ENCODE peak calls at places on chromosomes 4 and X, in nine cellular contexts. B is heart right ventricle; G is neuronal stem cell; N is left ventricle myocardium inferior; A is ovary; M is CD4-positive, CD25-positive, alpha-beta regulatory T cell; Z is testis; J is Karpas-422; W is H9. T is an unnamed sample. For H3K27me3, the result is how much of the 10 kb centered on the place peaks cover.

GRCh38 chr4:100306018-100306417 is 115.8 kb upstream of the DDIT4L start:
- DNase-seq in W (no peak), B (no peak), Z (no peak), G (no peak), N (no peak), M (no peak), A (no peak), J (no peak), T (no peak)

GRCh38 chrX:46737462-46737861 is 21.5 kb downstream of the SLC9A7 start:
- DNase-seq in A (no peak), Z (no peak), M (no peak), G (no peak), W (no peak), N (no peak), B (no peak), J (no peak), T (no peak)

GRCh38 chrX:113828470-113828869 is 755.4 kb upstream of the HTR2C start:
- DNase-seq in G (no peak), Z (no peak), N (no peak), B (no peak), M (no peak), J (no peak), W (peak), A (no peak), T (peak)

GRCh38 chrX:54937416-54937815 is 16.8 kb downstream of the TRO start:
- DNase-seq in Z (no peak), J (no peak), N (no peak), B (no peak), M (no peak), G (no peak), W (no peak), A (no peak), T (no peak)

GRCh38 chr4:73899321-73899720 is 30.1 kb downstream of the CXCL1 start:
- DNase-seq in W (no peak), M (no peak), G (no peak), A (no peak), N (no peak), B (no peak), Z (no peak), J (no peak), T (no peak)

GRCh38 chrX:130100180-130100579 is 10.1 kb downstream of the ELF4 start:
- DNase-seq in N (peak), B (peak), A (no peak), G (no peak), W (no peak), J (no peak), M (no peak), Z (peak), T (no peak)

GRCh38 chr4:17941731-17942130 is 79.8 kb downstream of the LCORL start:
- DNase-seq in B (no peak), Z (no peak), W (no peak), G (no peak), A (no peak), M (no peak), J (no peak), N (no peak), T (no peak)

GRCh38 chr4:41866799-41867677 is 68.2 kb upstream of the TMEM33 start:
- DNase-seq in J (no peak), W (peak), G (no peak), B (no peak), M (no peak), N (no peak), A (no peak), Z (no peak), T (peak)

GRCh38 chr4:153794001-153794400 is 5.1 kb upstream of the SFRP2 start:
- DNase-seq in W (no peak), G (no peak), J (no peak), N (no peak), B (no peak), M (no peak), A (no peak), Z (no peak), T (no peak)

GRCh38 chrX:68299923-68300322 is 133.4 kb downstream of the OPHN1 start:
- DNase-seq in Z (no peak), N (no peak), W (no peak), M (no peak), G (no peak), A (no peak), J (no peak), B (no peak), T (no peak)

GRCh38 chr4:13108096-13108495 is 376.0 kb downstream of the RAB28 start:
- DNase-seq in W (no peak), G (no peak), B (no peak), M (no peak), N (no peak), A (no peak), J (peak), Z (no peak), T (no peak)

GRCh38 chr4:156939801-156940200 is 31.8 kb downstream of the PDGFC start:
- DNase-seq in A (no peak), W (no peak), M (no peak), B (no peak), G (no peak), N (no peak), J (no peak), Z (no peak), T (no peak)

GRCh38 chr4:99783940-99784339 is 32.7 kb upstream of the DAPP1 start:
- DNase-seq in Z (no peak), M (no peak), B (no peak), A (no peak), N (no peak), W (no peak), G (no peak), J (no peak), T (no peak)

GRCh38 chrX:3295731-3296130 is 50.7 kb downstream of the MXRA5 start:
- DNase-seq in N (no peak), G (no peak), J (peak), M (no peak), Z (peak), W (peak), B (no peak), A (no peak), T (peak)

GRCh38 chr4:185127021-185127925 is 15.8 kb upstream of the SLC25A4 start:
- DNase-seq in M (no peak), J (no peak), W (peak), G (no peak), A (peak), B (peak), N (peak), Z (peak), T (peak)

GRCh38 chr4:87382116-87382515 is 8.9 kb downstream of the HSD17B11 start:
- DNase-seq in M (no peak), G (no peak), B (no peak), A (no peak), J (no peak), N (no peak), W (no peak), Z (no peak), T (no peak)

GRCh38 chrX:10597871-10598270 is 22.5 kb downstream of the MID1 start:
- DNase-seq in J (peak), G (no peak), W (no peak), A (no peak), Z (no peak), M (no peak), N (no peak), B (no peak), T (peak)

GRCh38 chr4:82754546-82755165 is 43.9 kb downstream of the SCD5 start:
- DNase-seq in G (no peak), W (no peak), Z (no peak), J (no peak), B (no peak), M (no peak), A (no peak), N (no peak), T (peak)

GRCh38 chr4:109078724-109079123 is 223.7 kb downstream of the COL25A1 start:
- DNase-seq in W (no peak), M (no peak), N (no peak), A (no peak), J (no peak), B (no peak), G (no peak), Z (no peak), T (no peak)

GRCh38 chr4:127482049-127482448 is 150.7 kb upstream of the INTU start:
- DNase-seq in A (no peak), N (no peak), B (no peak), Z (no peak), G (no peak), J (no peak), W (no peak), M (no peak), T (no peak)

GRCh38 chrX:19372170-19373033 is 28.7 kb downstream of the PDHA1 start:
- DNase-seq in B (peak), M (peak), N (peak), A (peak), Z (peak), W (peak), J (peak), G (peak), T (peak)

GRCh38 chrX:35711281-35711680 is 86.9 kb upstream of the MAGEB16 start:
- DNase-seq in J (no peak), N (no peak), B (no peak), G (no peak), W (no peak), Z (no peak), A (no peak), M (no peak), T (no peak)

GRCh38 chr4:73485085-73485484 is 3.5 kb downstream of the AFM start:
- DNase-seq in J (no peak), A (no peak), Z (no peak), G (no peak), B (no peak), W (no peak), N (no peak), M (no peak), T (no peak)

GRCh38 chrX:154401045-154401799 is 3.0 kb downstream of the RPL10 start:
- DNase-seq in A (no peak), W (peak), N (no peak), G (no peak), B (no peak), Z (no peak), M (no peak), J (peak), T (peak)

GRCh38 chr4:29560452-29560851 is 1159.7 kb upstream of the PCDH7 start:
- DNase-seq in G (no peak), N (no peak), M (no peak), J (no peak), W (no peak), A (no peak), Z (no peak), B (no peak), T (no peak)

GRCh38 chrX:148905376-148905775 is 405.0 kb downstream of the AFF2 start:
- DNase-seq in B (no peak), G (peak), A (no peak), M (no peak), W (peak), J (no peak), Z (no peak), N (no peak), T (no peak)

GRCh38 chrX:120697053-120697452 is 67.2 kb upstream of the C1GALT1C1 start:
- DNase-seq in N (no peak), J (no peak), W (no peak), A (no peak), B (no peak), G (no peak), M (peak), Z (no peak), T (no peak)
- H3K27ac ChIP-seq in N (no peak), J (no peak), W (no peak), A (no peak), B (no peak), G (no peak), M (no peak), Z (no peak), T (no peak)

DNA sequence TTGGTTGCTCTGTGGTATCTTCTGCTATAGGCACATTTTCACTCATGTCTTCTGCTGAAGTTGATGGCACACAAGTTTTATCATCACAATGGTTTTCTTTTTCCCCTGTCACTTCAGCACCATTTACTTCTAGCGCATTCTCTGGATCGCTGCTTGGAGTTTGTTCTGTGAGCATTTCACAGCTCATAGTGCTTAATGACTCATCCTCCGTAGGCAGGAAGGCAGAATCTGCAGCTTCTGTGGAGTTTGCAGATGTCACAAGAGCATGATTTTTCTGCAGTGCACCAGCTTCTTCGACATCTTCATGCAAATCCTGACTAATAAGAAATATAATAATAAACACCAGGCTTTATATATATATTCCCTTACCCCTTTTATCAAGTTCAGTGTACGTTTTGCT is 83.6 kb downstream of the CHM start:
- DNase-seq in M (no peak), A (no peak), G (no peak), B (no peak), Z (no peak), J (no peak), N (no peak), W (no peak), T (peak)
- H3K27me3 ChIP-seq in M (under half), A (under half), G (under half), B (under half), Z (under half), J (under half), N (under half), W (under half), T (under half)

GRCh38 chrX:22526339-22526738 is 253.6 kb downstream of the CBLL2 start:
- DNase-seq in W (no peak), B (no peak), M (no peak), N (no peak), G (no peak), J (no peak), A (no peak), Z (no peak), T (no peak)
- H3K27ac ChIP-seq in W (no peak), B (no peak), M (no peak), N (no peak), G (no peak), J (no peak), A (no peak), Z (no peak), T (no peak)

DNA sequence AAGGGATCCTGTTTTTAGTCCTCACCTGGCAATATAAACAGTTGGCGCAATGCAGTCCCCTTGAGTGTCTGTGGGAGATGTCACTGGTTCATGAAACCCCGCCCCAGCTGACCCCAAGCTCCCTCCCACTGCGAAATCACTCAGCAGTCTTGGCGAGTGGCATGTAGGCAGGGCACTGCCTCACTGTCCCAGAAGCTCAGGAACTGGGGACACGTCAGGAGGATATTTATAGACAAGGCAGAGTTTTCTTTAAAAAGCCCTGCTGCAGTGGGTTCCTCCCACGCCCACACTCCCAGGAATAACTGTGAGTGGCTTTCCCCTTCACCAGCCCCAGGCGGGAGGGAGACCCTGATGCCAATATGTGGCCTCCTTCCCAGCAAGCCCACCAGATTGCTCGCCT is 44.3 kb upstream of the PPP2R2C start:
- DNase-seq in N (peak), B (peak), Z (no peak), M (no peak), J (no peak), G (no peak), W (no peak), A (no peak), T (no peak)
- H3K27me3 ChIP-seq in N (under half), B (under half), Z (under half), M (under half), J (under half), G (under half), W (under half), A (under half), T (under half)

GRCh38 chr4:5052424-5052702 is 1.1 kb downstream of the STK32B start:
- DNase-seq in A (no peak), M (no peak), N (no peak), J (no peak), G (no peak), W (no peak), Z (peak), B (no peak), T (no peak)

GRCh38 chr4:5052726-5053425 is 1.6 kb downstream of the STK32B start:
- DNase-seq in N (no peak), J (no peak), G (no peak), Z (no peak), M (no peak), A (no peak), B (no peak), W (no peak), T (no peak)

GRCh38 chr4:5051210-5051691 is at the start of gene STK32B:
- DNase-seq in Z (peak), M (no peak), N (peak), G (peak), A (peak), B (peak), J (no peak), W (peak), T (peak)

GRCh38 chr4:5050520-5050955 is 742 bp upstream of the STK32B start:
- DNase-seq in A (peak), G (peak), Z (peak), N (peak), B (peak), J (peak), M (no peak), W (peak), T (peak)

DNA sequence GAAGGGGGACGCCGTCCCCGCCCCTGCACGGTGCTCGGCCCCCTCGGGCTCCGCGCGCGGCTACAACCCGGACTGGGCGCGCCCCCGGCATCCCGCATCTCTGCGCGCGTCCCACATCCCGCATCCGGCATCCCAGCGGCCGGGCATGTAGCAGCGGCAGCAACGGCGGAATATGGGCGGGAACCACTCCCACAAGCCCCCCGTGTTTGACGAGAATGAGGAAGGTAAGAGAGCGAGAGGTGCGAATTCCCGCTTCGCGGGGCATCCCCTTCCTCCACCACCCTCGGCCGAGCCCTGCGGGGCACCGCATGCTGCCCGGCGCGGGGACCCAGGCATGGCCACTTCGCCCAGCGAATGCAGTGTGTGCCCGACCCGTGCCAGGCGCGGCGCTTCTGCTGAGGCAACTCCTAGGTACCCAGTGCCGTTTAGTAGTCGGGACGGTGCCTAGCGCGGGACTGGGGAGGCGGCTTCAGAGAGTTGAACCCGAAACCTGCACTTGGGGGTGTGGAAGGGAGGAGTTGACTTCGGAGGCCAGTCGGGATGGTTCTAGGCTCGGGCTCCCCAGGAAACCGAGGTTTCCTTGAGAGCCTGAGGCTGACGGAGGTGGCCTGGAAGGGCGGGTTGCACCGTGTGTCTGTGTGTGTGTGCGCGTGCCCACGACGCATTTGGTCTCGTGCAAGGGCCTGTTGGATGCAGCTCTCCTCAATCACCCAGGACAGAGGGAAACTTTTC is 578 bp downstream of the STK32B start:
- DNase-seq in Z (peak), G (peak), N (no peak), A (peak), W (peak), M (no peak), J (no peak), B (peak), T (peak)
- H3K27ac ChIP-seq in Z (peak), G (no peak), N (no peak), A (no peak), W (no peak), M (no peak), J (no peak), B (no peak), T (no peak)

GRCh38 chr4:8666581-8666980 is 74.0 kb downstream of the CPZ start:
- DNase-seq in M (no peak), N (no peak), Z (no peak), G (no peak), J (no peak), B (no peak), A (no peak), W (no peak), T (peak)
- H3K27me3 ChIP-seq in M (under half), N (half or more), Z (under half), G (under half), J (under half), B (under half), A (under half), W (under half), T (under half)